ENCODE peak calls at places on chromosomes 16 and 17, in seven cellular contexts. U is thoracic aorta, G is cardiac muscle cell, D is mammary epithelial cell, Q is stomach, F is left lung, S is mesenchymal stem cell. V is an unnamed sample.

GRCh38 chr17:1078062-1078711 is 81.3 kb downstream of the TIMM22 start:
- DNase-seq in D (no peak), G (no peak), F (no peak), Q (no peak), S (no peak), U (no peak), V (no peak)

GRCh38 chr16:17173134-17173729 is 297.5 kb downstream of the XYLT1 start:
- DNase-seq in F (peak; percentile 80), Q (peak; percentile 41), U (no peak), G (no peak), S (no peak), D (peak; percentile 1), V (peak; percentile 74)

GRCh38 chr17:1300580-1300905 is 21.1 kb downstream of the TRARG1 start:
- DNase-seq in S (no peak), Q (no peak), D (no peak), G (no peak), F (no peak), U (no peak), V (no peak)

GRCh38 chr17:41615454-41615853 is 2.9 kb upstream of the KRT16 start:
- DNase-seq in G (no peak), F (no peak), S (no peak), U (no peak), Q (no peak), D (peak; percentile 95), V (peak; percentile 94)

GRCh38 chr17:78180083-78180482 is 6.8 kb downstream of the TK1 start:
- DNase-seq in F (no peak), D (no peak), Q (no peak), U (no peak), G (no peak), S (peak; percentile 56), V (no peak)

GRCh38 chr16:12210258-12210880 is 233.8 kb downstream of the SNX29 start:
- DNase-seq in G (no peak), S (no peak), U (no peak), F (no peak), Q (no peak), D (no peak), V (no peak)

GRCh38 chr17:80703109-80703508 is 158.5 kb downstream of the RPTOR start:
- DNase-seq in S (no peak), Q (no peak), G (no peak), F (no peak), U (no peak), D (no peak), V (no peak)

GRCh38 chr16:14669776-14670175 is 24.3 kb downstream of the PLA2G10 start:
- DNase-seq in U (no peak), S (no peak), D (no peak), F (peak; percentile 52), Q (peak; percentile 91), G (no peak), V (no peak)

GRCh38 chr16:56277040-56277439 is 85.8 kb downstream of the GNAO1 start:
- DNase-seq in S (no peak), Q (no peak), U (no peak), G (peak; percentile 42), F (no peak), D (no peak), V (no peak)

GRCh38 chr17:35790826-35791225 is 4.6 kb downstream of the MMP28 start:
- DNase-seq in Q (no peak), S (no peak), G (no peak), D (peak; percentile 69), U (no peak), F (no peak), V (no peak)

GRCh38 chr17:64005734-64006167 is 7.6 kb downstream of the PRR29 start:
- DNase-seq in F (peak; percentile 80), U (no peak), S (no peak), D (no peak), G (no peak), Q (peak; percentile 64), V (peak; percentile 51)

GRCh38 chr17:80561541-80562114 is 17.0 kb downstream of the RPTOR start:
- DNase-seq in F (no peak), D (no peak), U (no peak), S (no peak), Q (no peak), G (no peak), V (no peak)

GRCh38 chr17:45688353-45688752 is 95.8 kb upstream of the CRHR1 start:
- DNase-seq in S (no peak), Q (no peak), U (no peak), G (no peak), D (no peak), F (no peak), V (peak; percentile 15)

GRCh38 chr16:23877107-23878070 is 41.6 kb downstream of the PRKCB start:
- DNase-seq in D (no peak), F (no peak), G (no peak), Q (no peak), U (no peak), S (no peak), V (no peak)

GRCh38 chr16:17949713-17950112 is 386.8 kb downstream of the NPIPA8 start:
- DNase-seq in U (no peak), S (no peak), F (no peak), D (no peak), Q (no peak), G (no peak), V (no peak)

GRCh38 chr16:57395026-57395425 is 9.5 kb upstream of the CCL17 start:
- DNase-seq in G (no peak), U (no peak), D (no peak), F (no peak), Q (no peak), S (no peak), V (no peak)

GRCh38 chr17:60941028-60941427 is 263.4 kb downstream of the BCAS3 start:
- DNase-seq in F (peak; percentile 62), Q (peak; percentile 35), U (peak; percentile 33), G (peak; percentile 54), D (peak; percentile 65), S (peak; percentile 99), V (no peak)

GRCh38 chr16:27326738-27327585 is 13.2 kb downstream of the IL4R start:
- DNase-seq in G (peak; percentile 84), D (peak; percentile 96), Q (peak; percentile 71), S (peak; percentile 99), F (peak; percentile 86), U (peak; percentile 79), V (peak; percentile 88)

DNA sequence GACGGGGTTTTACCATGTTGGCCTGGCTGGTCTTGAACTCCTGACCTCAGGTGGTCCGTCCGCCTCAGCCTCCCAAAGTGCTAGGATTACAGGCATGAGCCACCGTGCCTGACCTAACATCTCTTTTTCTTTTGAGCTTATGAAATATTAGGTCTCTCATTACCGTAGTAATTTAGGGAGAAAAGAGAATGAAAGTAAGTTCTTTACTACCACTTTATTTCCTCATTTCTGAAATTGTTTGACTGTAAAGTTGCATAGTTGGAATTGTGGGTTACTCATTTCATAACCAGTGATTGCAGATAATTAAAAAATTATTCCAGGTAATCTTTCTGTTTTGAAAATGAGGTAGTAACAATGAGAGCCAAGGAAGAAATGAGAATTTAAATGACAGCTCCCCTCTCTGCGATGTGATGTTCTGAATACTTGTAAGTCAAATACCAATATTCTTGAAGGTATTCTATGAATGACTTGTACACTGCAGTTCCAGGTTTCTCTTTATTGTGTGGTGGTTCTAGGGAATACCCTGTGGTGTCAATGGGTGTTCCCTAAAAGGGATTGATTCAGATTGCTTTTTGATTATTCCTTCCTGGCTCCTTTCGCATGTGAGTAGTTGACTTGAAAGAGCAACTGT is 28.3 kb downstream of the MAP2K4 start:
- DNase-seq in F (no peak), D (no peak), U (no peak), Q (no peak), G (no peak), S (no peak), V (no peak)
- H3K4me1 ChIP-seq in F (peaks cover 17% of the 10 kb centered on the region), D (no peaks in the 10 kb centered on the region), U (peaks cover 48% of the 10 kb centered on the region), Q (peaks cover 5% of the 10 kb centered on the region), G (peaks cover 26% of the 10 kb centered on the region), S (peaks cover 1% of the 10 kb centered on the region), V (no peaks in the 10 kb centered on the region)

DNA sequence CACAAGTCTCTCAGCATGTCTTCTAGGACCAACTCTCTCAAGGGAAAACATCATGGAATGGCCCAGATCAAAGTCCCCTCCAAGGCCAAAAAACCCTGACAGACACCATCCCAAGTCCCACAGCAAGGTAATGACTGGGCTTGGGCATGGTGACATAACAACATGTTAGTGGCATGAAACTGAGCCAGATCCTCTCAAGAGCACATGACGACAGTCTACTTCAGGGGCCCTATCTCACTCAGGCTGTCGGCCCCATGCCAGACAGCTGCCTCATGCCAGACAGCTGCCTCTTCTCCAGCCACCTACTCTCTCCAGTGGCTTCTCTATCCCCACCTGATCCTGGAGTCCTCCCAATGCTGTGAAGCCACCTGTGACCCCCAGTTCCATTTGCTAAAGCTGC is 18.4 kb downstream of the HSD11B2 start:
- DNase-seq in F (no peak), U (no peak), D (no peak), S (no peak), G (no peak), Q (no peak), V (no peak)
- H3K4me1 ChIP-seq in F (peaks cover 66% of the 10 kb centered on the region), U (peaks cover 38% of the 10 kb centered on the region), D (no peaks in the 10 kb centered on the region), S (peaks cover 34% of the 10 kb centered on the region), G (peaks cover 21% of the 10 kb centered on the region), Q (peaks cover 72% of the 10 kb centered on the region), V (no peaks in the 10 kb centered on the region)

GRCh38 chr16:66886914-66887313 is 6.6 kb downstream of the PDP2 start:
- DNase-seq in F (no peak), U (no peak), S (no peak), G (no peak), D (no peak), Q (no peak), V (no peak)
- H3K4me1 ChIP-seq in F (peaks cover 3% of the 10 kb centered on the region), U (peaks cover 8% of the 10 kb centered on the region), S (peaks cover 7% of the 10 kb centered on the region), G (peaks cover 5% of the 10 kb centered on the region), D (peaks cover 17% of the 10 kb centered on the region), Q (no peaks in the 10 kb centered on the region), V (no peaks in the 10 kb centered on the region)

GRCh38 chr17:57405486-57406072 is 149.3 kb downstream of the MSI2 start:
- DNase-seq in G (no peak), F (no peak), S (peak; percentile 31), U (no peak), Q (no peak), D (no peak), V (no peak)

GRCh38 chr17:57403241-57403640 is 146.9 kb downstream of the MSI2 start:
- DNase-seq in D (no peak), S (no peak), U (no peak), F (no peak), Q (no peak), G (no peak), V (no peak)

GRCh38 chr17:57406131-57406980 is 150.0 kb downstream of the MSI2 start:
- DNase-seq in Q (no peak), F (no peak), U (no peak), G (peak; percentile 25), S (peak; percentile 32), D (no peak), V (no peak)

GRCh38 chr17:57404073-57404472 is 147.8 kb downstream of the MSI2 start:
- DNase-seq in S (no peak), U (no peak), Q (no peak), G (no peak), D (no peak), F (no peak), V (no peak)

DNA sequence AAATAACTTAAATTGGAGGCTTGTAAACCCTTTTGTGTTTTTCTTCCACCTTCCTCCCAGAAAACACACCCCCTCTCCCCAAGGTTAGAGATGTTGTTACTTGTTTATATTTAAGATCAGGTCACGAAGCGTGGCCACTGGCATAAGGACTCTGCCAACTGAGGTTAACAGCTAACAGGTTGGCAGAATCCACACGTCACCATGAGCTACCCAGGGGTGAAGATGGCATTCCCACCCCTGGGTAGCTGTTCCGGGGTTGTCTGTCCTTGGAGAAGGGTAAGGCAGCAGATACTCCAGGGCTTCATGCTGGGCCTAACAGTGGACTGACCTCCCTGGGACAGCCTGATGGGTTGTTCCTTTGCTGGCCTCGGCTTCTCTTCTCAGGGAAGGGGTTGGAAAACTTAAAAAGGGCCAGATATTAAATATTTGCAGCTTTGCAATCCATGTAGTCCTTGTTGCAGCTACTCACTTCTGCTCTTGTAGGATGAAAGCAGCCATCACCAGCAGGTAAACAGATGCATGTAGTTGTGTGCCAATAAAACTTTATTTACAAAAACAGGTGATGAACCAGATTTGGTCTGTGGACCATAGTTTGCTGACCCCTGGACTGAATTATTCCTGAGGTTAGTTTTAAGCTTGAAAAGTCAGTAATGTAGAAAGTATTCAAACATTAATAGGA is 148.6 kb downstream of the MSI2 start:
- DNase-seq in S (no peak), Q (no peak), U (no peak), G (no peak), D (no peak), F (no peak), V (no peak)
- H3K4me1 ChIP-seq in S (peaks cover 17% of the 10 kb centered on the region), Q (peaks cover 14% of the 10 kb centered on the region), U (peaks cover 24% of the 10 kb centered on the region), G (peaks cover 65% of the 10 kb centered on the region), D (no peaks in the 10 kb centered on the region), F (peaks cover 3% of the 10 kb centered on the region), V (peaks cover 27% of the 10 kb centered on the region)